ENCODE peak calls at places on chromosomes 11 and 22, in five cellular contexts. G is GM12878, F is HCT116, W is K562, R is SK-N-SH. V is an unnamed sample.
A peak's percentile ranks its signal among the peaks of the same experiment; 100 is the strongest.

GRCh38 chr11:103202048-103202651 is 92.9 kb downstream of the DYNC2H1 start:
- DNase-seq in G (no peak), F (peak; percentile 22), W (peak; percentile 6), R (peak; percentile 28), V (peak; percentile 60)

GRCh38 chr22:23877566-23877965 is 16.6 kb upstream of the MIF start:
- DNase-seq in G (no peak), F (no peak), W (no peak), R (no peak), V (no peak)

GRCh38 chr22:19615867-19616581 is 91.8 kb upstream of the CLDN5 start:
- DNase-seq in G (no peak), F (no peak), W (no peak), R (no peak), V (no peak)

GRCh38 chr11:123575441-123575840 is 79.0 kb downstream of the SCN3B start:
- DNase-seq in G (no peak), F (no peak), W (no peak), R (no peak), V (no peak)

GRCh38 chr22:33476206-33476605 is 418.0 kb upstream of the SYN3 start:
- DNase-seq in G (no peak), F (no peak), W (no peak), R (no peak), V (no peak)

GRCh38 chr11:36213050-36213840 is 76.0 kb downstream of the COMMD9 start:
- DNase-seq in G (no peak), F (no peak), W (no peak), R (peak; percentile 61), V (no peak)

GRCh38 chr11:12066799-12067508 is 43.4 kb upstream of the MICAL2 start:
- DNase-seq in G (no peak), F (no peak), W (no peak), R (no peak), V (no peak)

GRCh38 chr11:110526323-110526722 is 96.6 kb downstream of the FDX1 start:
- DNase-seq in G (peak; percentile 26), F (no peak), W (no peak), R (no peak), V (no peak)

GRCh38 chr11:134531331-134532135 is 119.5 kb upstream of the B3GAT1 start:
- DNase-seq in G (no peak), F (no peak), W (no peak), R (no peak), V (no peak)

GRCh38 chr11:59678118-59678812 is 9.4 kb upstream of the PATL1 start:
- DNase-seq in G (no peak), F (no peak), W (peak; percentile 20), R (no peak), V (no peak)

GRCh38 chr11:113448311-113448666 is 26.9 kb downstream of the DRD2 start:
- DNase-seq in G (no peak), F (no peak), W (no peak), R (no peak), V (no peak)

GRCh38 chr11:11279956-11280689 is 72.9 kb downstream of the CSNK2A3 start:
- DNase-seq in G (no peak), F (no peak), W (no peak), R (no peak), V (no peak)

GRCh38 chr11:123060265-123061000 is 1.5 kb downstream of the HSPA8 start:
- DNase-seq in G (no peak), F (no peak), W (no peak), R (no peak), V (no peak)

GRCh38 chr11:64856382-64857227 is 12.2 kb upstream of the CDC42BPG start:
- DNase-seq in G (no peak), F (peak; percentile 80), W (no peak), R (no peak), V (no peak)

GRCh38 chr11:72814831-72815618 is 814 bp downstream of the ATG16L2 start:
- DNase-seq in G (no peak), F (peak; percentile 71), W (peak; percentile 71), R (no peak), V (peak; percentile 70)

GRCh38 chr11:103108933-103109817 is at the start of gene DYNC2H1:
- DNase-seq in G (peak; percentile 58), F (peak; percentile 52), W (peak; percentile 88), R (peak; percentile 90), V (peak; percentile 96)

GRCh38 chr11:105273660-105274280 is 134.2 kb upstream of the CARD18 start:
- DNase-seq in G (no peak), F (no peak), W (no peak), R (no peak), V (no peak)

GRCh38 chr22:44685384-44686056 is 16.5 kb upstream of the PRR5 start:
- DNase-seq in G (peak; percentile 71), F (peak; percentile 35), W (peak; percentile 58), R (peak; percentile 60), V (peak; percentile 83)

GRCh38 chr11:84673753-84674152 is 953.4 kb downstream of the DLG2 start:
- DNase-seq in G (no peak), F (no peak), W (no peak), R (no peak), V (peak; percentile 78)

GRCh38 chr11:131465056-131465455 is 94.6 kb downstream of the NTM start:
- DNase-seq in G (no peak), F (no peak), W (no peak), R (no peak), V (no peak)
- TF ChIP-seq JUND in G (no peak), F (no peak), W (no peak), R (no peak), V (no peak)

GRCh38 chr11:2826679-2827056 is 58.9 kb downstream of the CDKN1C start:
- DNase-seq in G (no peak), F (no peak), W (no peak), R (no peak), V (no peak)

GRCh38 chr11:2827256-2827655 is 58.3 kb downstream of the CDKN1C start:
- DNase-seq in G (no peak), F (no peak), W (no peak), R (no peak), V (no peak)

GRCh38 chr11:2825886-2826678 is 59.5 kb downstream of the CDKN1C start:
- DNase-seq in G (no peak), F (no peak), W (no peak), R (peak; percentile 38), V (peak; percentile 54)

GRCh38 chr11:2825261-2825885 is 60.2 kb downstream of the CDKN1C start:
- DNase-seq in G (no peak), F (no peak), W (peak; percentile 32), R (no peak), V (no peak)

DNA sequence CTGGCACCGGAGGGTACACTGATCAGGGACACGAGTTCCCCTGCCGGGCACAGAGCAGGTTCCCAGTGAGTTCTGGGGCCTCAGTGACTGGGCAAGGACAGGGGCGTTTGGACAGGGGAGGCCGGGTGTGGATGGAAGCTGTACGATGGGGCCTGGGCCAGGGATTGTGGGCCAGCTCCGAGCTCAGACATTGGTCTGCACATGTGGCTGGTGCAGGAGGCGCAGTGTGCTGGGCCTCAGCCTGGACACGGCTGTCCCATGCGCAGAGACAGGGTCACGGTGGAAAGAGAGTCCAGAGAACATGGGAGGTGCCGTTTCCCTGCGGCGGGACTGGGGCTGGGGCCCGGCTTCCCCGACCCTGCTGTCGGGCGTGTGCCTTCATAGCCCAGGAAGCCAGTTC is 60.7 kb downstream of the CDKN1C start:
- DNase-seq in G (no peak), F (no peak), W (no peak), R (no peak), V (no peak)
- TF ChIP-seq JUND in G (no peak), F (no peak), W (no peak), R (no peak), V (no peak)

GRCh38 chr11:34806875-34807274 is 109.3 kb downstream of the APIP start:
- DNase-seq in G (no peak), F (no peak), W (no peak), R (no peak), V (no peak)
- TF ChIP-seq JUND in G (no peak), F (no peak), W (no peak), R (no peak), V (no peak)

DNA sequence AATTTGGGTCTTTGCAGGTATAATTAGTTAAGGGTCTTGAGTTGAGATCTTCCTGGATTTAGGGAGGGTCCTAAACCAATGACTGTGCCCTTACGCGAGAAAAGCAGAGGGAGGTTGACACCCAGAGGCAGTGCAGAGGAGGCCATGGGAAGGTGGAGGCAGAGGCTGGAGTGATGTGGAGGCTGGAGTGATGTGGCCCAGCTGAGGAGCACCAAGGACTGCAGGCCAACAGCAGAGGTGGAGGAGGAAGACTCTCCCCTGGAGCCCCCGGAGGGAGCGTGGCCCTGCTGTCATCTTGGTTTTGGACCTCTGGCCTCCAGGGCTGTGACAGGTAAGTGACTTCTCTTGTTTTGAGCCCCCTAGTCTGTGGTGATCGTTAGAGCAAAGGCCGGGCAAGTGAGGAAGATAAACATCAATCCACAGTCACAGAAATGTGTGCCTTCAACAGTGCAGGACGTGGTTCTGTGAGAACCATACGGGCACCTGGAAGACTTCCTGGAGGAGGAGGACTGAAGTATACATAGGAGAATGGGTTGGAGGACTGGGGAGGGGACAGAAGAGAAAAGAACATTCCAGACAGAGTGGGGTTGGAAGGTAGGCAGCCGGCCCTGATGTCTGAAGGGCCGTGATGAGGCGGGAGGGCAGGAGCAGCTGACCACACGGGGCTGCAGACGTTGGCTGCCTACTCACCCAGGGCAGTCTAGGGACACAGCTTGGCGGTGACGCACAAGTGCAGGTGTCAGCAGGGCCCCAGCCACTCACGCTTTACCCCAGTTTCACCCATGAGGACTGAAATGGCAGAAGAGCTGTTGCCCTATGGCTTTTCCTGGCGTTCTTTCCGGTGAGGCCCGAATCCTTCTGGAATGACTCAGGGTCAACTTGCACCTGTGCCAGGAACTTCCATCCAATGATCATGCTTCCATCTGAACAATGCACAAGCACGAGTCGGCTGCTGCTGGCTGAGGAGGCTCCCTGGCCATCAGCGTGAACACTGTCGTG is 270.2 kb downstream of the CTTN start:
- DNase-seq in G (no peak), F (no peak), W (no peak), R (no peak), V (no peak)
- TF ChIP-seq JUND in G (no peak), F (no peak), W (no peak), R (no peak), V (no peak)

DNA sequence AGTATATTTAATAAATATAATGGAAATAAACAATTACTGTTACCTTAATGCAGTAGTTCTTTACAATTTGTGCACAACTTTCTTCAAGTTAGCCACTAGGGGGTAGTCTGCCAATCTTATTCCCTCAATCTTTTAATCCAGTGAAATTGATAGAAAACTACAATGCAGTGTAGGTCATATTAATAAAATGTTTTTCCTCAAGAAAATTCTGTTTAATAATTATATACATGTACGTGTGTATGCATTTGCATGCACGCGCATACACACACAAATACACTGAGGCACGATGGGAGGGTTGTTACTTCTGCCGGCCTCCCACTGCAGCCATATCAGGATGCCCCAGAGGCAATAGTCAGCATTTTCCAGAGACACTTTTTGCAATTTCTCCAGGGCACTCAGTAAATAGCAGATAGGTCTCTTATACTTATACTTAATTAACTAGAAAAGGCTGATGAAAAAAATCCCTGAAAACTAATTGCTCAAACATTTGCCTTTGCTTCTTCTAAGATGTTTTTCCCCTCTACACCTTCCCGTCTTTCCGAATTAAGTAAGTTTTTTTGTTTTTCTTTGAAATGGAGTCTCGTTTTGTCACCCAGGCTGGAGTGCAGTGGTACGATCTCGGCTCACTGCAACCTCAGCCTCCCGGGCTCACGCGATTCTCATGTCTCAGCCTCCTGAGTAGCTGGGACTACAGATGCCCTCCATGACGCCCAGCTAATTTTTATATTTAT is 3.1 kb downstream of the GAB2 start:
- DNase-seq in G (no peak), F (no peak), W (no peak), R (peak; percentile 30), V (peak; percentile 36)
- TF ChIP-seq JUND in G (no peak), F (no peak), W (no peak), R (no peak), V (no peak)

GRCh38 chr11:33542921-33543320 is 157.7 kb downstream of the C11orf91 start:
- DNase-seq in G (no peak), F (peak; percentile 22), W (peak; percentile 44), R (peak; percentile 59), V (peak; percentile 81)
- TF ChIP-seq JUND in G (no peak), F (no peak), W (no peak), R (no peak), V (no peak)